ENCODE peak calls at places on chromosomes 13 and 19, in nine cellular contexts. G is MCF 10A; A is OCI-LY7; N is CD8-positive, alpha-beta memory T cell; C is EL; D is adrenal gland; F is transverse colon; S is cardiac fibroblast; K is fibroblast of lung. P is an unnamed sample.

GRCh38 chr13:65236841-65237418 is 1993.2 kb downstream of the PCDH9 start:
- DNase-seq in A (peak; percentile 1), C (no peak), D (no peak), F (no peak), S (no peak), K (no peak), G (no peak), N (no peak), P (no peak)

GRCh38 chr13:33366469-33367062 is 81.0 kb upstream of the STARD13 start:
- DNase-seq in G (no peak), D (no peak), C (no peak), F (no peak), N (no peak), S (no peak), K (no peak), A (no peak), P (no peak)

GRCh38 chr19:2171349-2172145 is 7.8 kb downstream of the DOT1L start:
- DNase-seq in C (no peak), N (peak; percentile 72), S (peak; percentile 60), K (peak; percentile 42), F (peak; percentile 62), A (peak; percentile 82), D (no peak), G (no peak), P (peak; percentile 36)

GRCh38 chr13:59447031-59447430 is 716.7 kb downstream of the DIAPH3 start:
- DNase-seq in G (no peak), K (peak; percentile 29), A (no peak), S (no peak), F (no peak), D (no peak), C (no peak), N (no peak), P (no peak)

GRCh38 chr13:100789481-100789880 is 114.9 kb upstream of the TMTC4 start:
- DNase-seq in D (no peak), K (peak; percentile 54), G (peak; percentile 14), S (peak; percentile 1), N (no peak), A (no peak), F (no peak), C (no peak), P (no peak)

GRCh38 chr19:6127716-6128335 is 7.6 kb upstream of the ACSBG2 start:
- DNase-seq in D (no peak), N (no peak), S (no peak), C (no peak), K (no peak), F (no peak), G (no peak), A (no peak), P (peak; percentile 43)

GRCh38 chr13:44719857-44720671 is 143.9 kb upstream of the TSC22D1 start:
- DNase-seq in K (peak; percentile 99), D (no peak), N (no peak), G (no peak), S (peak; percentile 91), A (no peak), F (no peak), C (peak; percentile 81), P (peak; percentile 75)

GRCh38 chr13:37070956-37071355 is 11.5 kb upstream of the SUPT20H start:
- DNase-seq in F (no peak), S (no peak), C (no peak), A (no peak), D (no peak), N (no peak), G (no peak), K (peak; percentile 56), P (peak; percentile 26)

GRCh38 chr13:109971745-109972090 is 185.3 kb upstream of the IRS2 start:
- DNase-seq in C (no peak), K (no peak), N (no peak), G (peak; percentile 17), A (no peak), F (no peak), S (no peak), D (no peak), P (no peak)

GRCh38 chr13:100883453-100883852 is 208.9 kb upstream of the TMTC4 start:
- DNase-seq in G (no peak), K (no peak), N (no peak), S (no peak), C (no peak), A (no peak), F (no peak), D (no peak), P (no peak)

P was measured in IMR-90.